ENCODE peak calls at places on chromosomes 4 and X, in six cellular contexts. F is SK-N-MC; A is Panc1; U is Peyer's patch; R is CD8-positive, alpha-beta T cell; X is pancreas. V is an unnamed sample.

GRCh38 chr4:30495261-30496050 is 224.7 kb upstream of the PCDH7 start:
- DNase-seq in F (no peak), A (no peak), U (no peak), R (no peak), X (no peak), V (no peak)

GRCh38 chr4:72323227-72323626 is 245.8 kb downstream of the ADAMTS3 start:
- DNase-seq in F (no peak), A (no peak), U (no peak), R (no peak), X (no peak), V (no peak)

GRCh38 chrX:11899091-11899490 is 141.1 kb downstream of the MSL3 start:
- DNase-seq in F (no peak), A (no peak), U (no peak), R (no peak), X (no peak), V (no peak)

GRCh38 chr4:115053313-115053712 is 60.1 kb downstream of the NDST4 start:
- DNase-seq in F (no peak), A (no peak), U (no peak), R (no peak), X (no peak), V (no peak)

GRCh38 chr4:34250562-34250961 is 1993.8 kb downstream of the ARAP2 start:
- DNase-seq in F (no peak), A (no peak), U (no peak), R (no peak), X (no peak), V (no peak)

GRCh38 chr4:88352062-88352461 is 26.6 kb upstream of the HERC6 start:
- DNase-seq in F (peak), A (no peak), U (no peak), R (no peak), X (no peak), V (no peak)

GRCh38 chr4:188266386-188266785 is 127.1 kb downstream of the TRIML1 start:
- DNase-seq in F (no peak), A (no peak), U (no peak), R (no peak), X (no peak), V (no peak)

GRCh38 chr4:121096174-121096573 is 23.8 kb upstream of the NDNF start:
- DNase-seq in F (no peak), A (no peak), U (no peak), R (no peak), X (no peak), V (no peak)

GRCh38 chrX:150450519-150451177 is 87.5 kb downstream of the MAMLD1 start:
- DNase-seq in F (no peak), A (no peak), U (no peak), R (no peak), X (no peak), V (no peak)

GRCh38 chrX:70176938-70177533 is at the start of gene DGAT2L6:
- DNase-seq in F (no peak), A (no peak), U (no peak), R (no peak), X (no peak), V (no peak)

GRCh38 chr4:15234585-15235126 is 193.2 kb upstream of the C1QTNF7 start:
- DNase-seq in F (peak), A (no peak), U (no peak), R (no peak), X (no peak), V (no peak)

GRCh38 chr4:14301993-14302392 is 674.5 kb upstream of the BOD1L1 start:
- DNase-seq in F (no peak), A (no peak), U (no peak), R (no peak), X (no peak), V (no peak)

GRCh38 chr4:119286377-119287002 is 35.4 kb downstream of the FABP2 start:
- DNase-seq in F (peak), A (no peak), U (no peak), R (peak), X (no peak), V (no peak)

GRCh38 chr4:119841361-119841760 is 212.8 kb upstream of the PDE5A start:
- DNase-seq in F (no peak), A (no peak), U (no peak), R (no peak), X (no peak), V (no peak)

GRCh38 chrX:49166914-49167739 is 4.6 kb downstream of the MAGIX start:
- DNase-seq in F (no peak), A (no peak), U (peak), R (peak), X (no peak), V (peak)

DNA sequence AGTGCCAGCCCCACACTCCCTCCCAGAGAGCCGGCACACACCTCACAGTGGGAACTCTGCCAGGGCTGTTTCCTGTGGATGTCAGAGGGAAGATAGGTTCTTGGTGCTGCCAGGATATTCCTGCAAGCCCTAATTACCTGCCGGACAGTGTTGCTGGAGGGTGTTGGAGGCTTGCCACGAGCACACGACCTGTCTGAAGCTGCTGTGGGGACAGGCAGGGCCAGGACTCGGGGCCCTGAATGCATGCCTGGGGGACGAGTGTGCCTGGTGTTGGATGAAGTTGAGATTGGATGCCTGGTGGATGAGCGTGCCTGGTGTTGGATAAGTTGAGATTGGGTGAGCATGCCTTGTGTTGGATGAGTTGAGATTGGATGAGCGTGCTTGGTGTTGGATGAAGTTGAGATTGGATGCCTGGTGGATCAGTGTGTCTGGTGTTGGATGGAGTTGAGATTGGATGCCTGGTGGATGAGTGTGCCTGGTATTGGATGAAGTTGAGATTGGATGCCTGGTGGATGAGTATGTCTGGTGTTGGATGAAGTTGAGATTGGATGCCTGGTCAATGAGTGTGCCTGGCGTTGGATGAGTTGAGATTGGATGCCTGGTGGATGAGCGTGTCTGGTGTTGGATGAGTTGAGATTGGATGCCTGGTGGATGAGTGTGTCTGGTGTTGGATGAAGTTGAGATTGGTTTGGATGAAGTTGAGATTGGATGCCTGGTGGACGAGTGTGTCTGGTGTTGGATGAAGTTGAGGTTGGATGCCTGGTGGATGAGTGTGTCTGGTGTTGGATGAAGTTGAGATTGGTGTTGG is 23.2 kb upstream of the UVSSA start:
- DNase-seq in F (no peak), A (peak), U (no peak), R (no peak), X (no peak), V (no peak)
- H3K27ac ChIP-seq in F (no peak), A (no peak), U (no peak), R (no peak), X (no peak), V (peak)

GRCh38 chrX:103536071-103536470 is 16.8 kb upstream of the RAB40A start:
- DNase-seq in F (no peak), A (no peak), U (no peak), R (no peak), X (no peak), V (no peak)
- H3K27ac ChIP-seq in F (no peak), A (no peak), U (peak), R (no peak), X (no peak), V (no peak)

DNA sequence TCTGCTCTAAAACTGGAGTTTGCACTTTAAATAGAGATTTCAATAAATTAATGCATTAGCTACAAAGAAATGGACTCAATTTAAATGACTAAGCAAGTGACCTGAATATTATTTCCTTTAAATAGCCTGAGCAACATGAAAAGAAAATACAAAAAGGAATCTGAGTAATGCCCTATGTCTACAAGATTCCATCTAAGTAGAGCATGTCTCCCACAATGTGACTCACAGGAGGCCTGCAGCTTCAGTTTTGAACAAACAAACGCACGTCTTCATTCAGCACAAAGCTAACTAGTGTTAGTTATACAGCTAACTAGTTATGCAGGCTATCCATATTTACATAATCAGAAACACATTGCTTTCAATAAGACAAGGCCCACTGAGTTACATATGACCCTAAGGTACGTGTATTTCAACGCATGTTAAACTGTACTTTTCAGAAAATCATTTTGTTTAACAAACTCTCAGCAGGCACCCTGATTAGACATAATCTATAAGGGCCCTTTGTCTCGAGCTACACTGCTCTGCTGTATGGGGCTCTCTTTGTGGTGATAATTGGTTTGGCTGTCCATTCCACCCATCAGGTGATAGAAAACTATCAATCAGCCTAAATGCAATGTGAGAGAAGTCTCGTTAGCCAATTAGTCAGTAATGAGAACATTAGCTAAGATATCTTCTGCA is 116.5 kb downstream of the MAML3 start:
- DNase-seq in F (no peak), A (peak), U (no peak), R (no peak), X (no peak), V (no peak)
- H3K27ac ChIP-seq in F (no peak), A (peak), U (peak), R (no peak), X (peak), V (no peak)

GRCh38 chr4:6808259-6808658 is 25.7 kb downstream of the KIAA0232 start:
- DNase-seq in F (no peak), A (no peak), U (no peak), R (no peak), X (no peak), V (no peak)
- H3K27ac ChIP-seq in F (no peak), A (no peak), U (no peak), R (no peak), X (no peak), V (peak)

DNA sequence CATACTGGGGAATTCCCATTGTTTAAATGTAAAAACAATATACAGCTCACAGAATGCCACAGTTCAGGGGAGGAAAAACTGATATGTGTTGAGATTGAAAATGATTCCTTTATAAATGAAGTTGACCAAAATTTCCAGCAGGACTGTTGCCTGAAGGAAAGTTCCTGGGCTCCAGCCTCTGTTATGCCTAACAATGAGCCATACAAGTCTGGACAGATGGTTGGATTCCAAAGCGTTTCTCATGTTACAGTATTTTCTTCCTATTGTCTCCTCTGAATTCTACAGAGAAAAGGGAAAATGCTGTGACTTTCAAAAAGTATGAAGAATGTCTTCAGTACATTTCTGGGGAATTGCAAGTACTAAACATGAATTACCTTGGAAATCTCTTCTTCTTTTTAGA is 73.3 kb downstream of the ALPK1 start:
- DNase-seq in F (no peak), A (no peak), U (no peak), R (no peak), X (no peak), V (no peak)
- H3K27ac ChIP-seq in F (no peak), A (no peak), U (no peak), R (no peak), X (no peak), V (no peak)

GRCh38 chr4:130185123-130185522 is 1089.2 kb downstream of the C4orf33 start:
- DNase-seq in F (no peak), A (no peak), U (no peak), R (no peak), X (no peak), V (no peak)
- H3K27ac ChIP-seq in F (no peak), A (no peak), U (no peak), R (no peak), X (no peak), V (no peak)